ENCODE peak calls at places on chromosomes 4 and X, in eight cellular contexts. R is RKO; V is AG10803; N is COR-L47; O is endothelial cell; Q is activated naive CD4-positive, alpha-beta T cell treated with Interleukin-2 at 50 U/mL for 16 hours; H is ureter; A is ovary. G is an unnamed sample.

GRCh38 chrX:153878969-153879653 is 6.9 kb downstream of the L1CAM start:
- DNase-seq in R (no peak), V (no peak), N (peak; percentile 62), O (no peak), Q (peak; percentile 21), H (no peak), A (no peak), G (no peak)

GRCh38 chr4:183012862-183013855 is 85.9 kb upstream of the WWC2 start:
- DNase-seq in R (no peak), V (peak; percentile 1), N (no peak), O (no peak), Q (no peak), H (no peak), A (no peak), G (no peak)

GRCh38 chr4:41693629-41694028 is 54.9 kb downstream of the PHOX2B start:
- DNase-seq in R (peak; percentile 71), V (peak; percentile 18), N (peak; percentile 37), O (no peak), Q (no peak), H (no peak), A (no peak), G (peak; percentile 68)

GRCh38 chrX:7586126-7586525 is 256.8 kb upstream of the VCX start:
- DNase-seq in R (peak; percentile 38), V (peak; percentile 48), N (peak; percentile 15), O (peak; percentile 11), Q (no peak), H (no peak), A (no peak), G (peak; percentile 64)

GRCh38 chr4:76803522-76803921 is 94.4 kb downstream of the SOWAHB start:
- DNase-seq in R (peak; percentile 14), V (peak; percentile 97), N (peak; percentile 91), O (no peak), Q (no peak), H (no peak), A (no peak), G (peak; percentile 44)

GRCh38 chr4:76856183-76856969 is 41.6 kb downstream of the SOWAHB start:
- DNase-seq in R (no peak), V (peak; percentile 47), N (no peak), O (no peak), Q (no peak), H (no peak), A (no peak), G (peak; percentile 73)

GRCh38 chr4:90025248-90025647 is 101.9 kb upstream of the CCSER1 start:
- DNase-seq in R (peak; percentile 45), V (no peak), N (no peak), O (no peak), Q (no peak), H (no peak), A (no peak), G (peak; percentile 53)

GRCh38 chrX:46559062-46559461 is 13.8 kb upstream of the ZNF674 start:
- DNase-seq in R (no peak), V (peak; percentile 50), N (no peak), O (no peak), Q (no peak), H (no peak), A (no peak), G (no peak)

GRCh38 chrX:77493677-77494553 is 46.7 kb downstream of the FGF16 start:
- DNase-seq in R (no peak), V (peak; percentile 69), N (no peak), O (no peak), Q (no peak), H (no peak), A (no peak), G (peak; percentile 9)

GRCh38 chr4:62644372-62644771 is 1444.2 kb downstream of the ADGRL3 start:
- DNase-seq in R (peak; percentile 82), V (no peak), N (peak; percentile 33), O (peak; percentile 18), Q (no peak), H (no peak), A (no peak), G (peak; percentile 8)

GRCh38 chrX:19566359-19567141 is 51.2 kb upstream of the MAP3K15 start:
- DNase-seq in R (no peak), V (peak; percentile 55), N (no peak), O (no peak), Q (peak; percentile 33), H (no peak), A (no peak), G (peak; percentile 60)

GRCh38 chr4:172489896-172490295 is 676.7 kb downstream of the GALNTL6 start:
- DNase-seq in R (no peak), V (no peak), N (peak; percentile 45), O (no peak), Q (no peak), H (no peak), A (no peak), G (no peak)

GRCh38 chr4:173171098-173171497 is 2.5 kb downstream of the GALNT7 start:
- DNase-seq in R (peak; percentile 55), V (no peak), N (peak; percentile 59), O (no peak), Q (no peak), H (no peak), A (no peak), G (peak; percentile 58)

GRCh38 chrX:154805696-154806091 is 409 bp upstream of the MPP1 start:
- DNase-seq in R (no peak), V (peak; percentile 55), N (no peak), O (no peak), Q (no peak), H (no peak), A (no peak), G (peak; percentile 65)

GRCh38 chrX:30597258-30598012 is 19.9 kb upstream of the TASL start:
- DNase-seq in R (no peak), V (no peak), N (no peak), O (no peak), Q (no peak), H (no peak), A (no peak), G (no peak)

GRCh38 chr4:40990202-40990898 is 224.0 kb downstream of the APBB2 start:
- DNase-seq in R (peak; percentile 97), V (peak; percentile 99), N (no peak), O (no peak), Q (no peak), H (no peak), A (no peak), G (peak; percentile 86)

GRCh38 chr4:113260671-113261070 is 211.2 kb downstream of the ANK2 start:
- DNase-seq in R (no peak), V (peak; percentile 62), N (no peak), O (no peak), Q (no peak), H (no peak), A (no peak), G (no peak)

GRCh38 chr4:131006388-131006787 is 1910.4 kb downstream of the C4orf33 start:
- DNase-seq in R (no peak), V (no peak), N (no peak), O (no peak), Q (no peak), H (no peak), A (no peak), G (no peak)

GRCh38 chrX:150482537-150483217 is 85.7 kb upstream of the MTM1 start:
- DNase-seq in R (peak; percentile 82), V (peak; percentile 35), N (no peak), O (no peak), Q (peak; percentile 63), H (no peak), A (no peak), G (peak; percentile 44)

GRCh38 chrX:50779694-50780093 is 34.3 kb downstream of the SHROOM4 start:
- DNase-seq in R (no peak), V (peak; percentile 18), N (no peak), O (no peak), Q (no peak), H (no peak), A (no peak), G (no peak)

GRCh38 chr4:7295201-7295916 is 103.0 kb downstream of the SORCS2 start:
- DNase-seq in R (no peak), V (no peak), N (no peak), O (no peak), Q (no peak), H (no peak), A (peak; percentile 71), G (no peak)

GRCh38 chr4:117311215-117311614 is 225.8 kb upstream of the TRAM1L1 start:
- DNase-seq in R (no peak), V (no peak), N (no peak), O (no peak), Q (no peak), H (no peak), A (no peak), G (no peak)

GRCh38 chrX:74579597-74580209 is 34.7 kb downstream of the RLIM start:
- DNase-seq in R (no peak), V (peak; percentile 52), N (no peak), O (no peak), Q (no peak), H (no peak), A (no peak), G (peak; percentile 66)

GRCh38 chr4:112214397-112215264 is 17.0 kb upstream of the AP1AR start:
- DNase-seq in R (peak; percentile 78), V (peak; percentile 31), N (peak; percentile 32), O (no peak), Q (no peak), H (no peak), A (no peak), G (peak; percentile 60)

GRCh38 chr4:148152868-148153630 is 289.2 kb downstream of the NR3C2 start:
- DNase-seq in R (peak; percentile 8), V (peak; percentile 8), N (no peak), O (no peak), Q (no peak), H (no peak), A (no peak), G (no peak)

GRCh38 chrX:10198254-10198653 is 41.5 kb downstream of the CLCN4 start:
- DNase-seq in R (no peak), V (peak; percentile 44), N (no peak), O (no peak), Q (no peak), H (no peak), A (no peak), G (no peak)

GRCh38 chr4:165610679-165611551 is 232.1 kb downstream of the CPE start:
- DNase-seq in R (no peak), V (no peak), N (no peak), O (no peak), Q (no peak), H (no peak), A (no peak), G (no peak)

GRCh38 chr4:25234390-25235367 is 846 bp downstream of the PI4K2B start:
- DNase-seq in R (peak; percentile 92), V (peak; percentile 80), N (peak; percentile 54), O (peak; percentile 54), Q (peak; percentile 37), H (peak; percentile 45), A (peak; percentile 61), G (peak; percentile 92)

GRCh38 chrX:23989689-23990088 is 37.3 kb downstream of the KLHL15 start:
- DNase-seq in R (no peak), V (no peak), N (no peak), O (no peak), Q (no peak), H (no peak), A (no peak), G (no peak)

GRCh38 chr4:182698212-182698611 is 219.0 kb downstream of the DCTD start:
- DNase-seq in R (no peak), V (no peak), N (no peak), O (no peak), Q (no peak), H (no peak), A (no peak), G (no peak)

GRCh38 chr4:186037692-186038658 is 31.0 kb upstream of the TLR3 start:
- DNase-seq in R (peak; percentile 58), V (peak; percentile 83), N (peak; percentile 44), O (peak; percentile 55), Q (no peak), H (peak; percentile 63), A (no peak), G (peak; percentile 87)

GRCh38 chr4:53582194-53582593 is 9.1 kb downstream of the LNX1 start:
- DNase-seq in R (no peak), V (no peak), N (no peak), O (no peak), Q (no peak), H (no peak), A (no peak), G (no peak)

G was measured in adipocyte.